ENCODE peak calls at places on chromosomes 11 and 22, in ten cellular contexts. One of them, this sample, is unnamed. For H3K4me1, the result is how much of the 10 kb centered on the place peaks cover.

GRCh38 chr11:72103754-72104167 is 664 bp upstream of the LAMTOR1 start:
- DNase-seq in right lobe of liver: no peak
- DNase-seq in neuronal stem cell: no peak
- DNase-seq in suprapubic skin: no peak
- DNase-seq in psoas muscle: no peak
- DNase-seq in CD8-positive, alpha-beta T cell: no peak
- DNase-seq in heart left ventricle: no peak
- DNase-seq in astrocyte: no peak
- DNase-seq in aorta: no peak
- DNase-seq in Peyer's patch: no peak
- DNase-seq in this sample: no peak

GRCh38 chr22:43435851-43436535 is 24.2 kb downstream of the MPPED1 start:
- DNase-seq in right lobe of liver: peak
- DNase-seq in neuronal stem cell: no peak
- DNase-seq in suprapubic skin: no peak
- DNase-seq in psoas muscle: no peak
- DNase-seq in CD8-positive, alpha-beta T cell: no peak
- DNase-seq in heart left ventricle: no peak
- DNase-seq in astrocyte: no peak
- DNase-seq in aorta: no peak
- DNase-seq in Peyer's patch: no peak
- DNase-seq in this sample: peak

GRCh38 chr22:39965749-39966148 is 5.6 kb downstream of the TMA7B start:
- DNase-seq in right lobe of liver: no peak
- DNase-seq in neuronal stem cell: no peak
- DNase-seq in suprapubic skin: no peak
- DNase-seq in psoas muscle: no peak
- DNase-seq in CD8-positive, alpha-beta T cell: no peak
- DNase-seq in heart left ventricle: no peak
- DNase-seq in astrocyte: no peak
- DNase-seq in aorta: no peak
- DNase-seq in Peyer's patch: no peak
- DNase-seq in this sample: no peak

GRCh38 chr11:117833401-117833891 is 8.9 kb upstream of the FXYD2 start:
- DNase-seq in right lobe of liver: peak
- DNase-seq in neuronal stem cell: no peak
- DNase-seq in suprapubic skin: peak
- DNase-seq in psoas muscle: peak
- DNase-seq in CD8-positive, alpha-beta T cell: peak
- DNase-seq in heart left ventricle: peak
- DNase-seq in astrocyte: no peak
- DNase-seq in aorta: no peak
- DNase-seq in Peyer's patch: peak
- DNase-seq in this sample: peak

GRCh38 chr22:39522567-39523300 is 2.4 kb downstream of the ATF4 start:
- DNase-seq in right lobe of liver: no peak
- DNase-seq in neuronal stem cell: no peak
- DNase-seq in suprapubic skin: no peak
- DNase-seq in psoas muscle: peak
- DNase-seq in CD8-positive, alpha-beta T cell: no peak
- DNase-seq in heart left ventricle: peak
- DNase-seq in astrocyte: peak
- DNase-seq in aorta: no peak
- DNase-seq in Peyer's patch: no peak
- DNase-seq in this sample: no peak

GRCh38 chr11:65492637-65493366 is 6.0 kb upstream of the MALAT1 start:
- DNase-seq in right lobe of liver: peak
- DNase-seq in neuronal stem cell: no peak
- DNase-seq in suprapubic skin: no peak
- DNase-seq in psoas muscle: peak
- DNase-seq in CD8-positive, alpha-beta T cell: no peak
- DNase-seq in heart left ventricle: peak
- DNase-seq in astrocyte: peak
- DNase-seq in aorta: peak
- DNase-seq in Peyer's patch: peak
- DNase-seq in this sample: peak

GRCh38 chr22:42316988-42317387 is 46.5 kb upstream of the TCF20 start:
- DNase-seq in right lobe of liver: no peak
- DNase-seq in neuronal stem cell: no peak
- DNase-seq in suprapubic skin: no peak
- DNase-seq in psoas muscle: no peak
- DNase-seq in CD8-positive, alpha-beta T cell: peak
- DNase-seq in heart left ventricle: no peak
- DNase-seq in astrocyte: peak
- DNase-seq in aorta: no peak
- DNase-seq in Peyer's patch: peak
- DNase-seq in this sample: peak

GRCh38 chr11:36280531-36280930 is 8.7 kb downstream of the COMMD9 start:
- DNase-seq in right lobe of liver: no peak
- DNase-seq in neuronal stem cell: no peak
- DNase-seq in suprapubic skin: no peak
- DNase-seq in psoas muscle: no peak
- DNase-seq in CD8-positive, alpha-beta T cell: no peak
- DNase-seq in heart left ventricle: no peak
- DNase-seq in astrocyte: no peak
- DNase-seq in aorta: no peak
- DNase-seq in Peyer's patch: no peak
- DNase-seq in this sample: no peak

GRCh38 chr11:846496-847098 is 3.9 kb downstream of the TSPAN4 start:
- DNase-seq in right lobe of liver: no peak
- DNase-seq in neuronal stem cell: no peak
- DNase-seq in suprapubic skin: no peak
- DNase-seq in psoas muscle: no peak
- DNase-seq in CD8-positive, alpha-beta T cell: no peak
- DNase-seq in heart left ventricle: no peak
- DNase-seq in astrocyte: no peak
- DNase-seq in aorta: no peak
- DNase-seq in Peyer's patch: no peak
- DNase-seq in this sample: no peak

GRCh38 chr11:848380-848931 is 5.8 kb downstream of the TSPAN4 start:
- DNase-seq in right lobe of liver: no peak
- DNase-seq in neuronal stem cell: no peak
- DNase-seq in suprapubic skin: no peak
- DNase-seq in psoas muscle: no peak
- DNase-seq in CD8-positive, alpha-beta T cell: peak
- DNase-seq in heart left ventricle: no peak
- DNase-seq in astrocyte: no peak
- DNase-seq in aorta: no peak
- DNase-seq in Peyer's patch: peak
- DNase-seq in this sample: peak

GRCh38 chr11:848988-849824 is 6.6 kb downstream of the TSPAN4 start:
- DNase-seq in right lobe of liver: no peak
- DNase-seq in neuronal stem cell: no peak
- DNase-seq in suprapubic skin: no peak
- DNase-seq in psoas muscle: no peak
- DNase-seq in CD8-positive, alpha-beta T cell: no peak
- DNase-seq in heart left ventricle: no peak
- DNase-seq in astrocyte: no peak
- DNase-seq in aorta: no peak
- DNase-seq in Peyer's patch: no peak
- DNase-seq in this sample: no peak

GRCh38 chr11:845872-846271 is 3.2 kb downstream of the TSPAN4 start:
- DNase-seq in right lobe of liver: no peak
- DNase-seq in neuronal stem cell: no peak
- DNase-seq in suprapubic skin: no peak
- DNase-seq in psoas muscle: no peak
- DNase-seq in CD8-positive, alpha-beta T cell: no peak
- DNase-seq in heart left ventricle: no peak
- DNase-seq in astrocyte: no peak
- DNase-seq in aorta: no peak
- DNase-seq in Peyer's patch: no peak
- DNase-seq in this sample: no peak

DNA sequence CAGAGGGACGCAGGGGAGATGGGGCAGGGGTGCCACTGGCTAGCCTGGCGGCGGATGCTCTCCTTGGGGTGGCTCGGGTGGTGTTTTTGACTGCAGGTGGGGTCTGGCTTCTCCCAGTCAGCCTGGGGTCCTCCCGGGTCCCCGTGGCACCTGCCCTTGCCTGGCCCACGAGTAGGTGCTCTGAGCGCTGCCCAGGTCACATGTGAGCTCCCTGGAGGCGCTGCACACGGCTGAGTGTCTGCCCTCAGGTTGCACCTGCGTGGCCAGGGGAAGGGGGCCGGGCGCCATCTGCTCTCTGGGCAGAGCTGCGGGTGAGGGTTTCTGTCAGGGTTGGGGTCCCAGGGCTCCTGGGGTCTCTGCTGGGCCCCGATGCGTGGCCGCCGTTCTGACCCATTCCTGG is 5.2 kb downstream of the TSPAN4 start:
- DNase-seq in right lobe of liver: no peak
- DNase-seq in neuronal stem cell: no peak
- DNase-seq in suprapubic skin: no peak
- DNase-seq in psoas muscle: no peak
- DNase-seq in CD8-positive, alpha-beta T cell: no peak
- DNase-seq in heart left ventricle: no peak
- DNase-seq in astrocyte: no peak
- DNase-seq in aorta: no peak
- DNase-seq in Peyer's patch: no peak
- DNase-seq in this sample: no peak
- H3K4me1 ChIP-seq in right lobe of liver: under half
- H3K4me1 ChIP-seq in neuronal stem cell: under half
- H3K4me1 ChIP-seq in suprapubic skin: half or more
- H3K4me1 ChIP-seq in psoas muscle: under half
- H3K4me1 ChIP-seq in CD8-positive, alpha-beta T cell: under half
- H3K4me1 ChIP-seq in heart left ventricle: under half
- H3K4me1 ChIP-seq in astrocyte: under half
- H3K4me1 ChIP-seq in aorta: under half
- H3K4me1 ChIP-seq in Peyer's patch: under half
- H3K4me1 ChIP-seq in this sample: under half

DNA sequence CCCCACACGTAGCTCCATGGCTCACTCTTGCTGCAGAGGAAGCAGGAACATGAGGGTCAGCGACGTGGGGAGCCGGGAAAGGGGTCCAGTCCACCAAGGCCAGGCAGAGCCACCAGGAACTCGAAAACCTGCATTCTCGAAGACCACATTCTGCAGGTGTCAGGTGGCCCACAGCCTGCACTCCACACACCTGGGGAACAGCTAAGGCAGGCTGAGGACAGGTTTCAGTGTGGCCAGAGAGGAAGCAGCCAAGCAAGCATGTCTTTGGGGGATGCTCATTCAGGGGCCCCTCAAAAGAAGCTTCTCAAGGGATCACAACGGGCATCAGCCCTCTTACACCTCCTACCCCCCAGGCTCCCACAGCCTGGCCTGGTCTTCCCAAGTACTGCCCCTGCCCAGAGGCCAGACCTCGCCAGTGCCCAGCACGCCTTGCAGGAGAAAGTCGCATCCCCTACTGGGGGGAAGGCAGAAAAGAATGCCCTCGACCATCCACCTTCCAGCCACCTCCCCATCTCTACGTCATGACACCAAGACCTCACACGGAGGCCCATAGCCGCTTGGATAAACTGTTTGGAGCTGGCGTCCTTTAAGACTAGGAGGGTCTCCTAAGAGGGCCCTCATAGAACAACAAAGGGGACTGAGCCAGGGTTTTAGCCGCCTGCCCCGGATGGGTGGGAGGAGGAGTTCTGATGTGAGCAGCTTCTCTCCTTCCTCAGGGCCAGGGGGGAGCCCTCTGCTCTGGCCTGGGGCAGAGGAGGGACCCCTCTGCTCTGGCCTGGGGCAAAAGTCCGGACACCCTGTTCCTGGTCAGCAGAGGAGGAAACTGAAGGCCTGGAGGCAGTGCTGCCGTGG is 2.9 kb downstream of the CSNK1E start:
- DNase-seq in right lobe of liver: no peak
- DNase-seq in neuronal stem cell: no peak
- DNase-seq in suprapubic skin: no peak
- DNase-seq in psoas muscle: no peak
- DNase-seq in CD8-positive, alpha-beta T cell: peak
- DNase-seq in heart left ventricle: no peak
- DNase-seq in astrocyte: peak
- DNase-seq in aorta: no peak
- DNase-seq in Peyer's patch: peak
- DNase-seq in this sample: no peak
- H3K27ac ChIP-seq in right lobe of liver: peak
- H3K27ac ChIP-seq in neuronal stem cell: peak
- H3K27ac ChIP-seq in suprapubic skin: peak
- H3K27ac ChIP-seq in psoas muscle: peak
- H3K27ac ChIP-seq in CD8-positive, alpha-beta T cell: peak
- H3K27ac ChIP-seq in heart left ventricle: peak
- H3K27ac ChIP-seq in astrocyte: peak
- H3K27ac ChIP-seq in aorta: peak
- H3K27ac ChIP-seq in Peyer's patch: peak
- H3K27ac ChIP-seq in this sample: peak

GRCh38 chr11:19868871-19869270 is 156.2 kb downstream of the NAV2 start:
- DNase-seq in right lobe of liver: no peak
- DNase-seq in neuronal stem cell: no peak
- DNase-seq in suprapubic skin: no peak
- DNase-seq in psoas muscle: no peak
- DNase-seq in CD8-positive, alpha-beta T cell: no peak
- DNase-seq in heart left ventricle: no peak
- DNase-seq in astrocyte: peak
- DNase-seq in aorta: no peak
- DNase-seq in Peyer's patch: no peak
- DNase-seq in this sample: no peak
- H3K4me1 ChIP-seq in right lobe of liver: under half
- H3K4me1 ChIP-seq in neuronal stem cell: under half
- H3K4me1 ChIP-seq in suprapubic skin: under half
- H3K4me1 ChIP-seq in psoas muscle: under half
- H3K4me1 ChIP-seq in CD8-positive, alpha-beta T cell: under half
- H3K4me1 ChIP-seq in heart left ventricle: under half
- H3K4me1 ChIP-seq in astrocyte: under half
- H3K4me1 ChIP-seq in aorta: under half
- H3K4me1 ChIP-seq in Peyer's patch: under half
- H3K4me1 ChIP-seq in this sample: under half

GRCh38 chr22:50600967-50601668 is 525 bp downstream of the MAPK8IP2 start:
- DNase-seq in right lobe of liver: peak
- DNase-seq in neuronal stem cell: no peak
- DNase-seq in suprapubic skin: no peak
- DNase-seq in psoas muscle: no peak
- DNase-seq in CD8-positive, alpha-beta T cell: peak
- DNase-seq in heart left ventricle: no peak
- DNase-seq in astrocyte: no peak
- DNase-seq in aorta: no peak
- DNase-seq in Peyer's patch: no peak
- DNase-seq in this sample: no peak
- H3K27ac ChIP-seq in right lobe of liver: no peak
- H3K27ac ChIP-seq in neuronal stem cell: no peak
- H3K27ac ChIP-seq in suprapubic skin: no peak
- H3K27ac ChIP-seq in psoas muscle: no peak
- H3K27ac ChIP-seq in CD8-positive, alpha-beta T cell: no peak
- H3K27ac ChIP-seq in heart left ventricle: no peak
- H3K27ac ChIP-seq in astrocyte: no peak
- H3K27ac ChIP-seq in aorta: no peak
- H3K27ac ChIP-seq in Peyer's patch: no peak
- H3K27ac ChIP-seq in this sample: no peak

GRCh38 chr11:83175815-83176214 is 17.7 kb upstream of the ANKRD42 start:
- DNase-seq in right lobe of liver: no peak
- DNase-seq in neuronal stem cell: no peak
- DNase-seq in suprapubic skin: no peak
- DNase-seq in psoas muscle: no peak
- DNase-seq in CD8-positive, alpha-beta T cell: no peak
- DNase-seq in heart left ventricle: no peak
- DNase-seq in astrocyte: no peak
- DNase-seq in aorta: no peak
- DNase-seq in Peyer's patch: peak
- DNase-seq in this sample: no peak
- H3K4me1 ChIP-seq in right lobe of liver: under half
- H3K4me1 ChIP-seq in neuronal stem cell: under half
- H3K4me1 ChIP-seq in suprapubic skin: under half
- H3K4me1 ChIP-seq in psoas muscle: under half
- H3K4me1 ChIP-seq in CD8-positive, alpha-beta T cell: half or more
- H3K4me1 ChIP-seq in heart left ventricle: under half
- H3K4me1 ChIP-seq in astrocyte: under half
- H3K4me1 ChIP-seq in aorta: under half
- H3K4me1 ChIP-seq in Peyer's patch: under half
- H3K4me1 ChIP-seq in this sample: under half

This sample was measured in upper lobe of right lung.